ENCODE peak calls at places on chromosome 17, in six cellular contexts. J is caudate nucleus, Y is skeletal muscle cell, H is GM13977, F is heart left ventricle, D is HEK293T. G is an unnamed sample.

GRCh38 chr17:1234455-1234854 is 35.8 kb upstream of the BHLHA9 start:
- DNase-seq in Y (no peak), D (no peak), F (peak), H (no peak), J (no peak), G (no peak)

GRCh38 chr17:58200024-58200633 is 7.6 kb downstream of the EPX start:
- DNase-seq in F (peak), H (peak), D (peak), J (no peak), Y (no peak), G (no peak)

GRCh38 chr17:56902350-56902749 is 11.5 kb downstream of the TRIM25 start:
- DNase-seq in Y (peak), F (no peak), D (no peak), H (no peak), J (no peak), G (peak)

GRCh38 chr17:27778193-27778592 is 22.1 kb downstream of the NOS2 start:
- DNase-seq in J (no peak), H (no peak), D (no peak), Y (no peak), F (no peak), G (no peak)

GRCh38 chr17:19718613-19719364 is 2.4 kb upstream of the SLC47A2 start:
- DNase-seq in D (peak), J (no peak), F (no peak), Y (no peak), H (no peak), G (no peak)

GRCh38 chr17:45848868-45849535 is 4.3 kb downstream of the SPPL2C start:
- DNase-seq in Y (no peak), H (no peak), F (no peak), D (no peak), J (peak), G (no peak)

GRCh38 chr17:81831957-81832607 is 1.0 kb downstream of the MCRIP1 start:
- DNase-seq in F (no peak), H (no peak), Y (no peak), J (no peak), D (no peak), G (no peak)

GRCh38 chr17:82281502-82282238 is 8.2 kb upstream of the CSNK1D start:
- DNase-seq in J (no peak), F (no peak), D (no peak), H (no peak), Y (no peak), G (no peak)

GRCh38 chr17:80191720-80192265 is 22.0 kb downstream of the CARD14 start:
- DNase-seq in D (no peak), Y (no peak), J (no peak), F (no peak), H (no peak), G (no peak)

GRCh38 chr17:48540213-48540612 is 4.7 kb downstream of the HOXB2 start:
- DNase-seq in D (no peak), J (no peak), F (no peak), H (no peak), Y (no peak), G (no peak)

GRCh38 chr17:77720946-77721822 is 237.3 kb upstream of the TNRC6C start:
- DNase-seq in F (no peak), J (no peak), H (no peak), Y (no peak), D (no peak), G (no peak)

GRCh38 chr17:48012151-48012520 is 25.5 kb downstream of the COPZ2 start:
- DNase-seq in Y (no peak), D (peak), J (peak), F (no peak), H (peak), G (no peak)

GRCh38 chr17:77602062-77602746 is 356.3 kb upstream of the TNRC6C start:
- DNase-seq in Y (peak), F (peak), D (no peak), H (no peak), J (no peak), G (peak)

GRCh38 chr17:68398731-68399637 is 58.3 kb downstream of the WIPI1 start:
- DNase-seq in Y (peak), D (peak), J (no peak), H (peak), F (peak), G (peak)

GRCh38 chr17:4777969-4778760 is 6.5 kb downstream of the TM4SF5 start:
- DNase-seq in D (no peak), F (no peak), H (no peak), Y (no peak), J (no peak), G (no peak)

GRCh38 chr17:78101542-78101941 is 27.0 kb downstream of the TMC6 start:
- DNase-seq in H (no peak), D (no peak), J (no peak), Y (no peak), F (no peak), G (no peak)

GRCh38 chr17:74351552-74352210 is 10.0 kb downstream of the BTBD17 start:
- DNase-seq in J (no peak), H (no peak), D (peak), F (no peak), Y (no peak), G (no peak)

G was measured in AG04449.